ENCODE peak calls at places on chromosomes 3 and 15, in six cellular contexts. V, S, C, Z, Q and G are unnamed samples.
A peak's percentile ranks its signal among the peaks of the same experiment; 100 is the strongest.

GRCh38 chr3:119310052-119310451 is 15.9 kb downstream of the ARHGAP31 start:
- DNase-seq in V (no peak), S (no peak), C (no peak), Z (no peak), Q (no peak), G (no peak)

GRCh38 chr3:189720746-189721426 is 89.7 kb downstream of the TP63 start:
- DNase-seq in V (no peak), S (no peak), C (no peak), Z (no peak), Q (no peak), G (no peak)

GRCh38 chr3:77025476-77025875 is 14.4 kb upstream of the ROBO2 start:
- DNase-seq in V (no peak), S (no peak), C (no peak), Z (no peak), Q (no peak), G (no peak)

GRCh38 chr3:196192036-196193001 is 18.9 kb downstream of the ZDHHC19 start:
- DNase-seq in V (no peak), S (peak; percentile 35), C (no peak), Z (peak; percentile 13), Q (peak; percentile 74), G (no peak)

GRCh38 chr15:72838311-72838731 is 54.8 kb upstream of the ADPGK start:
- DNase-seq in V (no peak), S (no peak), C (no peak), Z (no peak), Q (no peak), G (no peak)

GRCh38 chr15:29086891-29087290 is 182.7 kb downstream of the NSMCE3 start:
- DNase-seq in V (no peak), S (no peak), C (no peak), Z (no peak), Q (no peak), G (no peak)

GRCh38 chr15:45631831-45632230 is 3.0 kb upstream of the SQOR start:
- DNase-seq in V (no peak), S (no peak), C (no peak), Z (no peak), Q (no peak), G (no peak)

GRCh38 chr3:36909666-36910065 is 35.2 kb downstream of the TRANK1 start:
- DNase-seq in V (no peak), S (no peak), C (no peak), Z (no peak), Q (no peak), G (no peak)

GRCh38 chr3:12186046-12186445 is 27.3 kb upstream of the TIMP4 start:
- DNase-seq in V (no peak), S (no peak), C (no peak), Z (no peak), Q (no peak), G (no peak)

GRCh38 chr3:42529463-42529862 is 27.0 kb downstream of the VIPR1 start:
- DNase-seq in V (no peak), S (no peak), C (no peak), Z (no peak), Q (no peak), G (no peak)

GRCh38 chr3:105860649-105861048 is 8.2 kb downstream of the CBLB start:
- DNase-seq in V (no peak), S (no peak), C (no peak), Z (no peak), Q (no peak), G (no peak)
- TF ChIP-seq TAF1 in V (no peak), S (no peak), C (no peak), Z (no peak), Q (no peak), G (no peak)

DNA sequence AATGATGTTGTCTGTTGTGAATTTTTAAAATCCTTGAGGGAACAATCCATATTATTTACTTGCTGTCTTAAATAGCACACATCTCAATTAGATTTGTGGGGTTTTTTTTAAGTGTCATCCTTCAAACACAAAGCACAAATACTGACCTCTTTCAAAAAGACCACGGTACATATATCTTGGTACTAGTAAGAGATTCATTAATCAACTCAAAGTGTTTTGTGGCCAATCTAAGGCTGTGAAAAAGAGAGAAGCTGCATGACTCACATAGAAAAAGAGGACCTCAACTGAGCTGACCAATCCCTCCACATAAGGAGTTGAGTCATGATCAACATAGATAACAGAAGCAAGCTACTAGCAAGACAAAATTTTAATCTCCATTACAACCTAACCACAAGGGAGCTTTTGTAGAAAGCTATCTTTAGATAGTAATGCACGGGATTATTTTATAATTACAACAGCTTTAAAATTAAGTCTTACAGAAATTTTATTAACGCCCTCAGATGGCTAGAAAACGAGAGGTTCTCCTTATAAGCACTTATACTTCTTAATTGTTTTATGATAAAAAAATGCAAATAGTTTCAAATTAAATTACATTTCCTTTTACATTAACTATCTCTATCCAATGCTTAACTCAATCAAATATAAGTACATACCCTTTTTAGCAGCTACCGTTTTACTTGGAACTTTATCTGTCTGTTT is 60.5 kb downstream of the TOP2B start:
- DNase-seq in V (no peak), S (no peak), C (no peak), Z (no peak), Q (no peak), G (no peak)
- TF ChIP-seq TAF1 in V (no peak), S (no peak), C (no peak), Z (no peak), Q (no peak), G (no peak)

DNA sequence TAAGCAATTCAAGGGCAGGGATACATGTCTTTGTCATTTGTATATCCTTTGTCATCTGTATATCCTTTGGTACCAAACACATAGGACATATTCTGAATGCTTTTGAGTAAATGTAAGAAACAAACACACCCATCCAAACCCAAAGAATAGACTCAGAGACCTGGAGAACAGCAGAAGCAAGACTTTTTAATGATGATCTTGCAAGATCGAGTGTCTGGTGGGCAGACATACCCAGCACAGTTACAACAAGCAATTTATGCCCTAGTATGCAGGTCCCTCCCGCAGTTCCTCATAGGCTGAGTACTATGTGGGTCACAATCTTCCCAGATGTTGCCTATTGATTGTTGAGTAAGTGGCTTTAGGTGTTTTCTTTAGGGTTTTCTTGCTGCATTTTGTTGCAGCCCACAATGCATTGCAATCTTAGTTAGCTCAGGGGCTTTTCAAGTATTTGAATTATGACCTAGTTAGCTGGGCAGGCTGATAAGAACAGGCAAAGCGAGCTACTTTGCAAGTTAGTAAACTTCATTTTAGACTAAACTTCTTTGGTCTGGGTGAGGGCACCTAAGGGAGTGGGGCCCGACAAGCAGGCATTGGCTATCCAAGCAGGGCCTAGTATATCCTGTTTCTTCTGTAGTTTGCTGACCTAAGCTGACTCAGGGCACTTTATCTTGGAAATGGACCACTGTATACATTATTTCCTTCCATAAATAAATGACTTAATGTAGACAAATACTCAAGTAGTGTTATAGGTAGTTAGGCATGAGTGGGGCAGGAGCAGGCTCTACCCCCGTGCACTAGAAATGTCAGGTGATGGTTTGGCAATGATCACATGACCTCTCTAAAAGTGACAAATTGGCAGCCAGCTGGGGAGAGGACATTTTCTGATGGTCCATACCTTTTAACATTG is 87.4 kb upstream of the LIPC start:
- DNase-seq in V (no peak), S (no peak), C (no peak), Z (no peak), Q (no peak), G (no peak)
- TF ChIP-seq TAF1 in V (no peak), S (no peak), C (no peak), Z (no peak), Q (no peak), G (no peak)

GRCh38 chr15:62975515-62975914 is 67.0 kb upstream of the TPM1 start:
- DNase-seq in V (no peak), S (no peak), C (no peak), Z (no peak), Q (no peak), G (no peak)

GRCh38 chr15:62981071-62981470 is 61.5 kb upstream of the TPM1 start:
- DNase-seq in V (no peak), S (no peak), C (no peak), Z (no peak), Q (no peak), G (no peak)

GRCh38 chr15:62976301-62976842 is 66.2 kb upstream of the TPM1 start:
- DNase-seq in V (no peak), S (no peak), C (no peak), Z (no peak), Q (no peak), G (no peak)

GRCh38 chr15:62979252-62979651 is 63.3 kb upstream of the TPM1 start:
- DNase-seq in V (no peak), S (no peak), C (no peak), Z (no peak), Q (no peak), G (no peak)

DNA sequence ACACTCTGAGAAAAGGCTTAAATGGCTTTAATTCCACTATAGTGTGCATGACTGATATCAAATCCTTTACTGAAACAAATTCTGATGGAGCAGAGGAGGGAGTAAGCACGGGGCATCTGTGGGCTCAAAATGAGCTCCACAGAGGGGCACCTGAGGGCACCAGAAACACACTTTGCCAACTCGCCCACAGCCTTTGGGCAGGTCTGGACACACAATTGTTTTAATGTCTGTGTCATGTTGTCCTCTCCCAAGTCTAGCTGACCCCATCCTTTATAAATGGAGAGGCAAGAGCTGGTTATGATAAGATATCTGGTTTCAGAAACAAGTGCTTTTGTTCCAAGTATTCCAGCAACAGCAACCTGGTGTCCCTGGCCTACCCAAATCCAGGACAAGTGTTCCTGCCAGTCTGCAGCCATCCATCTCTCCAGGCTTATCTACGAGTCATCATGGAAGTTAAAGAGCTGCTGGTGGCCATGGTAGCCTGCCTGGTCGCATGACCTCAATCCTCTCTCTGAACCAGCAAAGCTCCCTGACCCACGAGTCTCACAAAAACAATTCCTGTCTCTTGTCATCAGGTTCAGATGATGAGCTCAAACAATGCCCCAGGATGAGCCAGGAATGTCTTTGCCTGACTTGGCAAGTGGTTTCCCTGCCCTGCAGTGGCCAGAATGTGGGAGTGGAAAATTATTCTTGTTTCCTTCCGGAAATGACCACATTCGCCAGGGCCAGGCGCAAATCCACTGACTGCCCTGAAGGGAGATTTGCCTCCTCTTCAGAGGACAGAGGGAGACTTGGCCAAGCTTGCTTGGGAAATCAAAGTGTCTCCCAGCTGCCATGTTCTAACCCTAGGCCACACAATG is 64.4 kb upstream of the TPM1 start:
- DNase-seq in V (no peak), S (no peak), C (no peak), Z (no peak), Q (no peak), G (no peak)
- TF ChIP-seq TAF1 in V (no peak), S (no peak), C (no peak), Z (no peak), Q (no peak), G (no peak)

GRCh38 chr3:78178740-78179139 is 1138.8 kb downstream of the ROBO2 start:
- DNase-seq in V (no peak), S (no peak), C (no peak), Z (no peak), Q (no peak), G (no peak)
- TF ChIP-seq TAF1 in V (no peak), S (no peak), C (no peak), Z (no peak), Q (no peak), G (no peak)

GRCh38 chr3:58824777-58825176 is 158.2 kb upstream of the FAM3D start:
- DNase-seq in V (no peak), S (no peak), C (no peak), Z (no peak), Q (no peak), G (no peak)

DNA sequence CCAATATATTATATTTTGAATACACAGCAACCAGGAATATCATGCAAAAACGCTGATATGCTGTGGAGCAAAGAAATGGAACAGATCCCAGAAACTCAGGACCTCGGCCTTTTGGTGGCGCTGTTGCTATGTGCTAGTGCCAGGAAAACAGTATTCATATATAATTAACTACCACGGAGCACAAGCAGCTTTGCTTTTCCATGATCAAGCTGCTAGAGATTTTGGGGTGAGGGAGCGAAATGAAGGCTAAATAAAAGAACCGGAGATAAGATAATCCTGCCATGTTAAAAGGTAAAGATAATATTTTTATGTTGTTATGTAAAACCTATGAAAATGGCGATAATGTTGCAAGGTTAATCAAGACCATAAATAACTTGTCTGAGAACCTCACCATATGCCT is 157.7 kb upstream of the FAM3D start:
- DNase-seq in V (no peak), S (peak; percentile 30), C (peak; percentile 27), Z (peak; percentile 64), Q (no peak), G (no peak)
- TF ChIP-seq TAF1 in V (no peak), S (no peak), C (no peak), Z (no peak), Q (no peak), G (no peak)